ENCODE peak calls at places on chromosomes 6 and 20, in ten cellular contexts. M is activated naive CD4-positive, alpha-beta T cell; F is RWPE1; Z is astrocyte of the spinal cord; N is colonic mucosa; O is PC-3; L is tibial artery; H is dorsolateral prefrontal cortex; S is nephron progenitor cell; B is amniotic epithelial cell. Y is an unnamed sample.

GRCh38 chr20:48648482-48649051 is 179.2 kb downstream of the PREX1 start:
- DNase-seq in M (no peak), F (peak), Z (no peak), N (peak), O (peak), L (no peak), H (no peak), S (no peak), B (no peak), Y (no peak)

GRCh38 chr6:108714012-108714773 is 134.0 kb upstream of the ARMC2 start:
- DNase-seq in M (no peak), F (no peak), Z (peak), N (peak), O (no peak), L (peak), H (no peak), S (no peak), B (peak), Y (no peak)

GRCh38 chr20:58014628-58015315 is 213.7 kb downstream of the ANKRD60 start:
- DNase-seq in M (no peak), F (peak), Z (peak), N (no peak), O (peak), L (no peak), H (no peak), S (no peak), B (no peak), Y (no peak)

GRCh38 chr6:163457637-163458561 is 43.4 kb downstream of the QKI start:
- DNase-seq in M (no peak), F (peak), Z (peak), N (no peak), O (peak), L (no peak), H (no peak), S (no peak), B (peak), Y (peak)

GRCh38 chr6:137486388-137486787 is 7.8 kb downstream of the OLIG3 start:
- DNase-seq in M (no peak), F (no peak), Z (no peak), N (no peak), O (no peak), L (no peak), H (no peak), S (no peak), B (no peak), Y (no peak)

GRCh38 chr6:72987305-72987704 is 238.0 kb downstream of the KHDC1L start:
- DNase-seq in M (no peak), F (no peak), Z (no peak), N (no peak), O (no peak), L (no peak), H (no peak), S (no peak), B (no peak), Y (no peak)

GRCh38 chr6:2378891-2379652 is 133.7 kb upstream of the GMDS start:
- DNase-seq in M (no peak), F (peak), Z (peak), N (no peak), O (peak), L (no peak), H (no peak), S (no peak), B (no peak), Y (peak)

GRCh38 chr20:47773381-47773786 is 11.9 kb downstream of the SULF2 start:
- DNase-seq in M (no peak), F (no peak), Z (no peak), N (peak), O (no peak), L (no peak), H (no peak), S (no peak), B (no peak), Y (no peak)

GRCh38 chr6:5099537-5099936 is 14.4 kb downstream of the PPP1R3G start:
- DNase-seq in M (no peak), F (no peak), Z (no peak), N (no peak), O (peak), L (no peak), H (no peak), S (no peak), B (no peak), Y (no peak)

GRCh38 chr20:57629976-57630525 is 9.8 kb upstream of the ZBP1 start:
- DNase-seq in M (no peak), F (no peak), Z (no peak), N (no peak), O (no peak), L (no peak), H (no peak), S (no peak), B (no peak), Y (no peak)

GRCh38 chr6:10759312-10759839 is 11.8 kb downstream of the TMEM14B start:
- DNase-seq in M (no peak), F (peak), Z (peak), N (no peak), O (peak), L (no peak), H (no peak), S (no peak), B (peak), Y (peak)

GRCh38 chr6:154223296-154223695 is 133.3 kb downstream of the IPCEF1 start:
- DNase-seq in M (no peak), F (no peak), Z (no peak), N (no peak), O (no peak), L (no peak), H (no peak), S (no peak), B (no peak), Y (no peak)

GRCh38 chr6:112282217-112282616 is 27.9 kb upstream of the LAMA4 start:
- DNase-seq in M (no peak), F (peak), Z (peak), N (peak), O (peak), L (peak), H (peak), S (peak), B (peak), Y (peak)